ENCODE peak calls at places on chromosomes 12 and 14, in eight cellular contexts. X is activated CD8-positive, alpha-beta memory T cell treated with anti-CD3 and anti-CD28 coated beads, Interleukin-2, amount 50 U/mL, for 4 hours; B is NCI-H446; R is AG20443; D is islet precursor cell; H is NCI-H1417 treated with DMSO at 0.1 percent for 48 hours; C is activated naive CD8-positive, alpha-beta T cell treated with anti-CD3 and anti-CD28 coated beads for 36 hours; T is COR-L47. L is an unnamed sample.

GRCh38 chr14:64983439-64984310 is 3.0 kb upstream of the FNTB start:
- DNase-seq in H (no peak), R (peak), B (peak), C (no peak), D (no peak), T (peak), X (peak), L (peak)

GRCh38 chr12:1799068-1799881 is 21.1 kb upstream of the LRTM2 start:
- DNase-seq in H (no peak), T (no peak), X (no peak), B (no peak), D (peak), C (no peak), R (no peak), L (no peak)

GRCh38 chr14:65303185-65303901 is 109.2 kb upstream of the FUT8 start:
- DNase-seq in C (peak), R (peak), D (no peak), X (no peak), T (no peak), H (no peak), B (no peak), L (no peak)

GRCh38 chr12:99722690-99723486 is 75.3 kb downstream of the GARIN6 start:
- DNase-seq in C (no peak), D (peak), B (no peak), H (no peak), R (no peak), T (no peak), X (no peak), L (no peak)

GRCh38 chr14:59811850-59812249 is 58.7 kb downstream of the RTN1 start:
- DNase-seq in B (no peak), D (no peak), H (no peak), X (no peak), C (no peak), R (no peak), T (no peak), L (no peak)

GRCh38 chr12:14482886-14483285 is 84.8 kb downstream of the PLBD1 start:
- DNase-seq in C (no peak), R (no peak), T (no peak), H (no peak), D (no peak), X (no peak), B (no peak), L (no peak)

GRCh38 chr12:56362130-56363059 is at the start of gene APOF:
- DNase-seq in D (peak), R (no peak), C (no peak), H (no peak), B (no peak), X (no peak), T (no peak), L (no peak)

GRCh38 chr12:16385779-16386646 is 38.6 kb downstream of the MGST1 start:
- DNase-seq in C (no peak), T (peak), H (peak), X (no peak), D (peak), B (peak), R (peak), L (no peak)

L was measured in central memory CD4-positive, alpha-beta T cell.